ENCODE peak calls at places on chromosomes 16 and 17, in six cellular contexts. K is adipocyte, E is mesenchymal stem cell, H is mammary epithelial cell, I is tibial artery, N is heart left ventricle. Y is an unnamed sample. For H3K36me3, the result is how much of the 10 kb centered on the place peaks cover.

GRCh38 chr16:71311553-71312158 is 22.5 kb upstream of the CMTR2 start:
- DNase-seq in N (no peak), I (no peak), E (peak), H (no peak), K (peak), Y (no peak)

GRCh38 chr17:12627177-12627629 is 38.5 kb upstream of the MYOCD start:
- DNase-seq in K (peak), H (no peak), I (peak), E (peak), N (no peak), Y (peak)

GRCh38 chr17:77383613-77384608 is 243.1 kb downstream of the SEC14L1 start:
- DNase-seq in I (peak), H (peak), K (no peak), E (no peak), N (peak), Y (no peak)

GRCh38 chr17:69404398-69404797 is 10.1 kb upstream of the MAP2K6 start:
- DNase-seq in K (no peak), H (no peak), N (no peak), E (no peak), I (no peak), Y (peak)

GRCh38 chr17:44623070-44623725 is 33.1 kb upstream of the MEIOC start:
- DNase-seq in H (no peak), K (no peak), N (no peak), E (no peak), I (no peak), Y (no peak)

GRCh38 chr16:53131363-53132071 is 76.7 kb downstream of the CHD9 start:
- DNase-seq in K (peak), N (peak), H (peak), I (peak), E (peak), Y (no peak)

GRCh38 chr16:83533193-83533592 is 274.6 kb upstream of the HSBP1 start:
- DNase-seq in N (no peak), I (no peak), H (peak), K (peak), E (peak), Y (no peak)

GRCh38 chr17:76869878-76870714 is 1.9 kb downstream of the MGAT5B start:
- DNase-seq in E (peak), I (no peak), N (peak), K (peak), H (no peak), Y (no peak)

GRCh38 chr17:79545251-79546005 is 65.4 kb downstream of the RBFOX3 start:
- DNase-seq in E (no peak), K (no peak), H (no peak), N (no peak), I (no peak), Y (no peak)

GRCh38 chr16:53937068-53937614 is 233.2 kb downstream of the FTO start:
- DNase-seq in K (no peak), I (no peak), N (no peak), E (no peak), H (no peak), Y (no peak)

GRCh38 chr16:3020247-3020603 is at the start of gene TNFRSF12A:
- DNase-seq in H (peak), N (peak), I (peak), K (peak), E (peak), Y (no peak)

GRCh38 chr17:80781188-80781577 is 210.5 kb upstream of the CHMP6 start:
- DNase-seq in E (no peak), I (peak), K (no peak), N (no peak), H (no peak), Y (no peak)

GRCh38 chr17:78538033-78538776 is 39.0 kb downstream of the DNAH17 start:
- DNase-seq in I (no peak), H (peak), N (no peak), K (no peak), E (no peak), Y (no peak)

GRCh38 chr17:82941021-82942001 is 101.5 kb upstream of the ZNF750 start:
- DNase-seq in K (no peak), I (peak), N (peak), H (no peak), E (no peak), Y (no peak)

GRCh38 chr17:28745052-28745776 is 1.4 kb downstream of the TRAF4 start:
- DNase-seq in H (peak), I (peak), N (no peak), E (peak), K (peak), Y (no peak)

GRCh38 chr16:87419971-87420370 is 27.8 kb downstream of the MAP1LC3B start:
- DNase-seq in K (no peak), I (no peak), H (no peak), N (no peak), E (no peak), Y (no peak)

GRCh38 chr17:60493847-60494321 is 32.2 kb downstream of the APPBP2 start:
- DNase-seq in N (no peak), H (no peak), K (peak), I (no peak), E (peak), Y (no peak)

GRCh38 chr17:73030995-73031394 is 61.5 kb downstream of the SLC39A11 start:
- DNase-seq in N (no peak), I (no peak), E (no peak), H (no peak), K (no peak), Y (no peak)

GRCh38 chr17:5912927-5913565 is 157.1 kb upstream of the WSCD1 start:
- DNase-seq in H (no peak), N (no peak), K (no peak), I (no peak), E (no peak), Y (no peak)

GRCh38 chr16:50677351-50677750 is 3.8 kb downstream of the SNX20 start:
- DNase-seq in I (peak), E (no peak), N (no peak), K (no peak), H (no peak), Y (no peak)

GRCh38 chr16:50673496-50674275 is 7.4 kb downstream of the SNX20 start:
- DNase-seq in I (no peak), H (no peak), E (no peak), N (no peak), K (no peak), Y (no peak)

GRCh38 chr16:50674831-50675230 is 6.3 kb downstream of the SNX20 start:
- DNase-seq in H (peak), K (no peak), N (no peak), E (no peak), I (no peak), Y (no peak)

GRCh38 chr16:50676684-50677225 is 4.4 kb downstream of the SNX20 start:
- DNase-seq in I (no peak), E (no peak), H (no peak), N (no peak), K (no peak), Y (no peak)

DNA sequence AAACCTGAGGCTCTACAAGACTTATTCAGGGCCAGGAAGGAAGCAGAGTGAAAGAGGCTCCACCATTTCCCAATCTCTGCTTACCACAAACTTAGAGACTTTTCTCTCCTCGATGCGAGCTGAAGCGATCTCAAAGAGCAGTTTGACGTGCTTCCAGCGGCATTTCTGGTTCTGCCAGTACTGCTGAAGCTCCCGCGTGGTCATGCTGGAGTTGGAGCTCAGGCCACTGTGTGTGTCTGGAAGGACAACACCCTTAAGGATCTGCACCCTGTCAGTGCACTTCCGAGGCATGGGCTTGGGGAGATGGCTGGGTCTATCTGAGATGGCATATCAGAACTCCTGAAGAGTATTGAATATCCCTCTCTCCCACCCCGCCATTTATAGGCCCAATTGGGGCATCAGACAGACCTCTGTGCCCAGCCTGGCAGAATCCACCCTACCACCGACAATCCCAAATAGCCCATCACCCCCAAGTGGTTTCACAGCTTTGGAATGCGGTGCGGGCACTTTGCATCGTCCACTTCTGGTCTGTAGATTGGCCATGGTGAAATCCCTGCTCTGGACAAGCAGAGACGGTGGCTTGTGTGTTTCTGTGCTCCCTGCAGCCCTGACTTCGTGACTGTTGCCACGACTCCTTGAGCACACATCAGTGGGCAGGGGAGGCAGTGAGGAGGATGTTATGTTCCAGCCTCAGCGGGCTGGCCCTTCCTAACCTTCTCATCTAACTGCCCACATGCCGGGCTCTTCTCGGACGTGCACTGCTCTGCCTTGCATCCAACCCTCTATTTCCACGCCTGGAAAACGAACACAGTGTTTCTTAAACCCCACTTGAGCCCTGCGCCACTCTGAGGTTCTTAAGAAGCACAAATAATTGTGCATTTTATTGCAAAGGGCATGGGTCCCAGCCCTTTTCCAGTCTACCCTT is 5.2 kb downstream of the SNX20 start:
- DNase-seq in I (no peak), H (no peak), K (no peak), N (no peak), E (no peak), Y (no peak)
- H3K36me3 ChIP-seq in I (under half), H (under half), K (under half), N (under half), E (under half), Y (under half)

DNA sequence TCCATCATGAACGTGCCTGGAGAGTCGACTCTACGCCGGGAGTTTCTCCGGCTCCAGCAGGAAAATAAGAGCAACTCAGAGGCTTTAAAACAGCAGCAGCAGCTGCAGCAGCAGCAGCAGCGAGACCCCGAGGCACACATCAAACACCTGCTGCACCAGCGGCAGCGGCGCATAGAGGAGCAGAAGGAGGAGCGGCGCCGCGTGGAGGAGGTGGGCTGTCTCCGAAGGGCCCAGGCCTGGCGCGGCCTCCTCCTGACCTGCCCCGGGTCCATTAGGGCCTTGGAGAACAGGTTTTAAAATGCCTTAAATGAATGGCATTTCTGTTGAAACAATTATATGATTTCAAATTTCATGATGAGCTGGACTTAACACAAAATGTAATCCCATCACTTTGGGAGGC is 11.8 kb upstream of the C17orf107 start:
- DNase-seq in I (no peak), E (no peak), H (no peak), K (no peak), N (peak), Y (no peak)
- H3K36me3 ChIP-seq in I (half or more), E (half or more), H (under half), K (half or more), N (under half), Y (under half)

DNA sequence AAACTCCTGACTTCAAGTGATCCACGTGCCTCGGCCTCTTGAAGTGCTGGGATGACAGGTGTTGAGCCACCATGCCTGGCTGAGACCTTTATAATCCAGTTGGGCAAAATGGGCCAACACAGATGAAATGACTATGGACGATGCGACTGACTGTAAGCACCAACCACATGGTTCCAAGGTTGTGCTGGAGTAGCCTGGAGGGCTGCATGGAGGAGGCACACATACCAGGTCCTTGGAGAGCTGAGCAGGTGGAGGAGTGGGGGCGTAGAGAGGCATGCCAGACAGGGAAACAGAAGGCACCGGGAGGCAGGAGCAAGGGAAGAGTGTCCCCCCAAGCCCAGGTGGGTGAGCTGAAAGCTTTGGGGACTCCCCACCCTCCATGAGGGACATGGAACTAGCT is 85.2 kb downstream of the ABR start:
- DNase-seq in K (no peak), H (no peak), I (no peak), E (no peak), N (no peak), Y (no peak)
- H3K36me3 ChIP-seq in K (under half), H (under half), I (half or more), E (half or more), N (under half), Y (under half)

GRCh38 chr17:3658784-3659449 is 9.5 kb downstream of the TAX1BP3 start:
- DNase-seq in E (no peak), H (no peak), N (no peak), I (no peak), K (no peak), Y (no peak)
- H3K36me3 ChIP-seq in E (under half), H (under half), N (under half), I (under half), K (under half), Y (under half)